ENCODE peak calls at places on chromosomes 16 and 17, in six cellular contexts. One of them, this sample, is unnamed.

GRCh38 chr17:57984226-57984890 is 3.7 kb downstream of the VEZF1 start:
- DNase-seq in heart right ventricle: no peak
- DNase-seq in brain microvascular endothelial cell: no peak
- DNase-seq in RWPE1: no peak
- DNase-seq in A549: no peak
- DNase-seq in mesendoderm: no peak
- DNase-seq in this sample: no peak

GRCh38 chr17:81519284-81520020 is 6.9 kb upstream of the ACTG1 start:
- DNase-seq in RWPE1: peak
- DNase-seq in heart right ventricle: peak
- DNase-seq in A549: peak
- DNase-seq in mesendoderm: peak
- DNase-seq in brain microvascular endothelial cell: no peak
- DNase-seq in this sample: no peak

GRCh38 chr17:34692932-34693331 is 113.5 kb downstream of the TMEM132E start:
- DNase-seq in heart right ventricle: no peak
- DNase-seq in brain microvascular endothelial cell: no peak
- DNase-seq in A549: no peak
- DNase-seq in RWPE1: peak
- DNase-seq in mesendoderm: no peak
- DNase-seq in this sample: no peak

GRCh38 chr16:81127051-81127450 is 30.9 kb upstream of the GCSH start:
- DNase-seq in A549: no peak
- DNase-seq in mesendoderm: peak
- DNase-seq in brain microvascular endothelial cell: no peak
- DNase-seq in heart right ventricle: no peak
- DNase-seq in RWPE1: peak
- DNase-seq in this sample: no peak

GRCh38 chr16:9761870-9762269 is 420.4 kb downstream of the GRIN2A start:
- DNase-seq in mesendoderm: no peak
- DNase-seq in heart right ventricle: no peak
- DNase-seq in RWPE1: no peak
- DNase-seq in brain microvascular endothelial cell: no peak
- DNase-seq in A549: no peak
- DNase-seq in this sample: no peak

GRCh38 chr16:7746971-7747370 is 414.3 kb downstream of the RBFOX1 start:
- DNase-seq in A549: no peak
- DNase-seq in heart right ventricle: no peak
- DNase-seq in brain microvascular endothelial cell: no peak
- DNase-seq in mesendoderm: no peak
- DNase-seq in RWPE1: no peak
- DNase-seq in this sample: no peak

GRCh38 chr17:37170881-37171460 is 204.8 kb upstream of the C17orf78 start:
- DNase-seq in heart right ventricle: no peak
- DNase-seq in mesendoderm: no peak
- DNase-seq in RWPE1: no peak
- DNase-seq in brain microvascular endothelial cell: no peak
- DNase-seq in A549: no peak
- DNase-seq in this sample: no peak

GRCh38 chr17:68599091-68599872 is 1.9 kb downstream of the FAM20A start:
- DNase-seq in heart right ventricle: no peak
- DNase-seq in RWPE1: no peak
- DNase-seq in mesendoderm: no peak
- DNase-seq in brain microvascular endothelial cell: no peak
- DNase-seq in A549: no peak
- DNase-seq in this sample: no peak

GRCh38 chr17:80991645-80992076 is at the start of gene CHMP6:
- DNase-seq in mesendoderm: peak
- DNase-seq in brain microvascular endothelial cell: peak
- DNase-seq in heart right ventricle: peak
- DNase-seq in RWPE1: peak
- DNase-seq in A549: peak
- DNase-seq in this sample: peak

GRCh38 chr17:57506253-57506911 is 238.7 kb downstream of the CCDC182 start:
- DNase-seq in heart right ventricle: no peak
- DNase-seq in mesendoderm: no peak
- DNase-seq in A549: no peak
- DNase-seq in brain microvascular endothelial cell: no peak
- DNase-seq in RWPE1: no peak
- DNase-seq in this sample: no peak

GRCh38 chr17:76492989-76493501 is 8.2 kb downstream of the RHBDF2 start:
- DNase-seq in mesendoderm: no peak
- DNase-seq in heart right ventricle: peak
- DNase-seq in brain microvascular endothelial cell: peak
- DNase-seq in A549: no peak
- DNase-seq in RWPE1: peak
- DNase-seq in this sample: peak

GRCh38 chr16:68257906-68258800 is 6.2 kb upstream of the SLC7A6 start:
- DNase-seq in heart right ventricle: no peak
- DNase-seq in brain microvascular endothelial cell: peak
- DNase-seq in A549: peak
- DNase-seq in RWPE1: no peak
- DNase-seq in mesendoderm: no peak
- DNase-seq in this sample: peak

GRCh38 chr17:332558-333322 is 19.9 kb downstream of the RPH3AL start:
- DNase-seq in mesendoderm: peak
- DNase-seq in RWPE1: no peak
- DNase-seq in heart right ventricle: peak
- DNase-seq in brain microvascular endothelial cell: peak
- DNase-seq in A549: no peak
- DNase-seq in this sample: no peak

GRCh38 chr17:55458977-55459376 is 37.3 kb upstream of the MMD start:
- DNase-seq in RWPE1: peak
- DNase-seq in A549: peak
- DNase-seq in heart right ventricle: no peak
- DNase-seq in brain microvascular endothelial cell: peak
- DNase-seq in mesendoderm: no peak
- DNase-seq in this sample: no peak

GRCh38 chr17:45895304-45895968 is 1.1 kb downstream of the MAPT start:
- DNase-seq in RWPE1: no peak
- DNase-seq in heart right ventricle: no peak
- DNase-seq in mesendoderm: peak
- DNase-seq in brain microvascular endothelial cell: no peak
- DNase-seq in A549: peak
- DNase-seq in this sample: peak

GRCh38 chr17:45894022-45894784 is at the start of gene MAPT:
- DNase-seq in brain microvascular endothelial cell: peak
- DNase-seq in RWPE1: peak
- DNase-seq in heart right ventricle: peak
- DNase-seq in A549: peak
- DNase-seq in mesendoderm: peak
- DNase-seq in this sample: peak

GRCh38 chr17:45896803-45897693 is 2.7 kb downstream of the MAPT start:
- DNase-seq in RWPE1: no peak
- DNase-seq in mesendoderm: peak
- DNase-seq in brain microvascular endothelial cell: no peak
- DNase-seq in A549: peak
- DNase-seq in heart right ventricle: no peak
- DNase-seq in this sample: no peak

GRCh38 chr17:45895969-45896793 is 1.8 kb downstream of the MAPT start:
- DNase-seq in heart right ventricle: no peak
- DNase-seq in RWPE1: no peak
- DNase-seq in mesendoderm: no peak
- DNase-seq in A549: peak
- DNase-seq in brain microvascular endothelial cell: no peak
- DNase-seq in this sample: no peak

GRCh38 chr17:45893725-45894021 is 681 bp upstream of the MAPT start:
- DNase-seq in brain microvascular endothelial cell: no peak
- DNase-seq in mesendoderm: no peak
- DNase-seq in RWPE1: no peak
- DNase-seq in heart right ventricle: no peak
- DNase-seq in A549: no peak
- DNase-seq in this sample: no peak
- H3K27ac ChIP-seq in brain microvascular endothelial cell: no peak
- H3K27ac ChIP-seq in mesendoderm: no peak
- H3K27ac ChIP-seq in RWPE1: peak
- H3K27ac ChIP-seq in heart right ventricle: peak
- H3K27ac ChIP-seq in A549: peak
- H3K27ac ChIP-seq in this sample: peak

GRCh38 chr17:6497496-6498221 is 53.4 kb downstream of the PIMREG start:
- DNase-seq in RWPE1: no peak
- DNase-seq in A549: no peak
- DNase-seq in brain microvascular endothelial cell: no peak
- DNase-seq in heart right ventricle: no peak
- DNase-seq in mesendoderm: no peak
- DNase-seq in this sample: no peak
- H3K27ac ChIP-seq in RWPE1: peak
- H3K27ac ChIP-seq in A549: no peak
- H3K27ac ChIP-seq in brain microvascular endothelial cell: no peak
- H3K27ac ChIP-seq in heart right ventricle: no peak
- H3K27ac ChIP-seq in mesendoderm: no peak
- H3K27ac ChIP-seq in this sample: no peak

GRCh38 chr16:57179429-57179828 is 6.4 kb downstream of the PSME3IP1 start:
- DNase-seq in A549: no peak
- DNase-seq in heart right ventricle: no peak
- DNase-seq in brain microvascular endothelial cell: no peak
- DNase-seq in RWPE1: no peak
- DNase-seq in mesendoderm: no peak
- DNase-seq in this sample: no peak
- H3K27ac ChIP-seq in A549: no peak
- H3K27ac ChIP-seq in heart right ventricle: no peak
- H3K27ac ChIP-seq in brain microvascular endothelial cell: no peak
- H3K27ac ChIP-seq in RWPE1: no peak
- H3K27ac ChIP-seq in mesendoderm: no peak
- H3K27ac ChIP-seq in this sample: no peak

GRCh38 chr16:77674888-77675287 is 47.4 kb upstream of the NUDT7 start:
- DNase-seq in mesendoderm: no peak
- DNase-seq in brain microvascular endothelial cell: peak
- DNase-seq in heart right ventricle: no peak
- DNase-seq in A549: no peak
- DNase-seq in RWPE1: no peak
- DNase-seq in this sample: no peak
- H3K27ac ChIP-seq in mesendoderm: no peak
- H3K27ac ChIP-seq in brain microvascular endothelial cell: no peak
- H3K27ac ChIP-seq in heart right ventricle: no peak
- H3K27ac ChIP-seq in A549: no peak
- H3K27ac ChIP-seq in RWPE1: no peak
- H3K27ac ChIP-seq in this sample: no peak

GRCh38 chr17:28880572-28880945 is 17.0 kb downstream of the FLOT2 start:
- DNase-seq in A549: no peak
- DNase-seq in brain microvascular endothelial cell: no peak
- DNase-seq in RWPE1: no peak
- DNase-seq in mesendoderm: no peak
- DNase-seq in heart right ventricle: no peak
- DNase-seq in this sample: no peak
- H3K27ac ChIP-seq in A549: no peak
- H3K27ac ChIP-seq in brain microvascular endothelial cell: no peak
- H3K27ac ChIP-seq in RWPE1: peak
- H3K27ac ChIP-seq in mesendoderm: no peak
- H3K27ac ChIP-seq in heart right ventricle: no peak
- H3K27ac ChIP-seq in this sample: no peak

DNA sequence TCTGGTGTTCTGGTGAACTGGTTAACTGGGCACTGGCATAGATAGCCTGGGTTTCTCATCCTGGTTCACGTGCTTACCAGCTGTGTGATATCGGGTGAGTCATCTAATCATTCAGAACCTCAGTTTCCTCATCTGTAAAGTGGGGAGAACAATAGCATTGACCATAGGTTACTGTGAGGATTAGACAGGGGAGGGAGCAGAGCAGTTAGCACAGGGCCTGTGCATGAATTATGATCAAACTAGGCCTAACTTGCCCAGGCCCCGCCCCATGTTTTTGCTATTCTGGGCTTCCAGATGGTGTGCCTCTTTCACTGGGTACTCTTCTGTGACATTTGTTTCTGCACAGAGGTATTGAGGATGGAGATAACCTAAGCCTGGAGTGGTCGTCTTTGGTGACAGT is 4.6 kb upstream of the KLHL36 start:
- DNase-seq in mesendoderm: no peak
- DNase-seq in RWPE1: peak
- DNase-seq in A549: no peak
- DNase-seq in heart right ventricle: no peak
- DNase-seq in brain microvascular endothelial cell: no peak
- DNase-seq in this sample: no peak
- H3K27ac ChIP-seq in mesendoderm: no peak
- H3K27ac ChIP-seq in RWPE1: peak
- H3K27ac ChIP-seq in A549: no peak
- H3K27ac ChIP-seq in heart right ventricle: peak
- H3K27ac ChIP-seq in brain microvascular endothelial cell: no peak
- H3K27ac ChIP-seq in this sample: peak

GRCh38 chr16:3645108-3645503 is 9.4 kb upstream of the DNASE1 start:
- DNase-seq in brain microvascular endothelial cell: no peak
- DNase-seq in RWPE1: no peak
- DNase-seq in A549: no peak
- DNase-seq in heart right ventricle: no peak
- DNase-seq in mesendoderm: no peak
- DNase-seq in this sample: no peak
- H3K27ac ChIP-seq in brain microvascular endothelial cell: no peak
- H3K27ac ChIP-seq in RWPE1: no peak
- H3K27ac ChIP-seq in A549: no peak
- H3K27ac ChIP-seq in heart right ventricle: no peak
- H3K27ac ChIP-seq in mesendoderm: no peak
- H3K27ac ChIP-seq in this sample: no peak

GRCh38 chr17:16040710-16041251 is 41.2 kb downstream of the TTC19 start:
- DNase-seq in mesendoderm: no peak
- DNase-seq in brain microvascular endothelial cell: peak
- DNase-seq in RWPE1: no peak
- DNase-seq in A549: no peak
- DNase-seq in heart right ventricle: no peak
- DNase-seq in this sample: no peak
- H3K27ac ChIP-seq in mesendoderm: no peak
- H3K27ac ChIP-seq in brain microvascular endothelial cell: no peak
- H3K27ac ChIP-seq in RWPE1: no peak
- H3K27ac ChIP-seq in A549: no peak
- H3K27ac ChIP-seq in heart right ventricle: no peak
- H3K27ac ChIP-seq in this sample: no peak

GRCh38 chr16:1429026-1429425 is 1.9 kb upstream of the PERCC1 start:
- DNase-seq in A549: no peak
- DNase-seq in mesendoderm: no peak
- DNase-seq in RWPE1: no peak
- DNase-seq in heart right ventricle: no peak
- DNase-seq in brain microvascular endothelial cell: no peak
- DNase-seq in this sample: no peak

GRCh38 chr16:1426734-1427451 is 4.0 kb upstream of the PERCC1 start:
- DNase-seq in heart right ventricle: no peak
- DNase-seq in RWPE1: no peak
- DNase-seq in A549: no peak
- DNase-seq in brain microvascular endothelial cell: no peak
- DNase-seq in mesendoderm: peak
- DNase-seq in this sample: no peak

GRCh38 chr16:1429631-1430030 is 1.2 kb upstream of the PERCC1 start:
- DNase-seq in RWPE1: no peak
- DNase-seq in A549: no peak
- DNase-seq in mesendoderm: no peak
- DNase-seq in heart right ventricle: no peak
- DNase-seq in brain microvascular endothelial cell: no peak
- DNase-seq in this sample: no peak

GRCh38 chr16:1428511-1428910 is 2.4 kb upstream of the PERCC1 start:
- DNase-seq in RWPE1: no peak
- DNase-seq in heart right ventricle: peak
- DNase-seq in A549: peak
- DNase-seq in brain microvascular endothelial cell: no peak
- DNase-seq in mesendoderm: peak
- DNase-seq in this sample: no peak

GRCh38 chr16:1427473-1428461 is 3.1 kb upstream of the PERCC1 start:
- DNase-seq in mesendoderm: no peak
- DNase-seq in RWPE1: no peak
- DNase-seq in A549: no peak
- DNase-seq in brain microvascular endothelial cell: no peak
- DNase-seq in heart right ventricle: no peak
- DNase-seq in this sample: no peak
- H3K27ac ChIP-seq in mesendoderm: no peak
- H3K27ac ChIP-seq in RWPE1: no peak
- H3K27ac ChIP-seq in A549: peak
- H3K27ac ChIP-seq in brain microvascular endothelial cell: no peak
- H3K27ac ChIP-seq in heart right ventricle: no peak
- H3K27ac ChIP-seq in this sample: no peak